ENCODE peak calls at places on chromosome 10, in eight cellular contexts. F is kidney epithelial cell, G is cardiac muscle cell, T is astrocyte of the spinal cord, L is GM23338, H is fibroblast of lung, M is ovary, X is A549. K is an unnamed sample.

GRCh38 chr10:80568306-80568705 is 30.6 kb downstream of the SH2D4B start:
- DNase-seq in F (no peak), G (no peak), T (no peak), L (no peak), H (no peak), M (no peak), X (no peak), K (no peak)

GRCh38 chr10:101043356-101043707 is 12.3 kb downstream of the SFXN3 start:
- DNase-seq in F (no peak), G (no peak), T (no peak), L (no peak), H (no peak), M (no peak), X (no peak), K (no peak)

GRCh38 chr10:89296227-89296648 is 5.6 kb upstream of the IFIT2 start:
- DNase-seq in F (no peak), G (peak; percentile 75), T (no peak), L (no peak), H (no peak), M (no peak), X (no peak), K (no peak)

GRCh38 chr10:392705-393037 is 257.4 kb downstream of the ZMYND11 start:
- DNase-seq in F (no peak), G (no peak), T (no peak), L (no peak), H (no peak), M (no peak), X (no peak), K (no peak)

GRCh38 chr10:3782099-3782455 is 2.9 kb downstream of the KLF6 start:
- DNase-seq in F (no peak), G (peak; percentile 81), T (no peak), L (no peak), H (no peak), M (no peak), X (no peak), K (no peak)

GRCh38 chr10:24857001-24857695 is 95.3 kb downstream of the PRTFDC1 start:
- DNase-seq in F (no peak), G (no peak), T (no peak), L (no peak), H (no peak), M (no peak), X (no peak), K (no peak)

GRCh38 chr10:1957057-1957456 is 219.7 kb upstream of the ADARB2 start:
- DNase-seq in F (no peak), G (no peak), T (no peak), L (no peak), H (no peak), M (no peak), X (no peak), K (no peak)

GRCh38 chr10:855079-855478 is 76.4 kb downstream of the LARP4B start:
- DNase-seq in F (no peak), G (no peak), T (no peak), L (no peak), H (peak; percentile 33), M (no peak), X (no peak), K (no peak)

GRCh38 chr10:98378722-98379121 is 36.3 kb downstream of the PYROXD2 start:
- DNase-seq in F (no peak), G (no peak), T (no peak), L (no peak), H (peak; percentile 65), M (no peak), X (no peak), K (no peak)

GRCh38 chr10:17729630-17730029 is 22.4 kb upstream of the TMEM236 start:
- DNase-seq in F (no peak), G (no peak), T (no peak), L (no peak), H (no peak), M (no peak), X (no peak), K (no peak)

GRCh38 chr10:98391065-98391464 is 23.9 kb downstream of the PYROXD2 start:
- DNase-seq in F (no peak), G (peak; percentile 42), T (no peak), L (no peak), H (no peak), M (no peak), X (no peak), K (no peak)

DNA sequence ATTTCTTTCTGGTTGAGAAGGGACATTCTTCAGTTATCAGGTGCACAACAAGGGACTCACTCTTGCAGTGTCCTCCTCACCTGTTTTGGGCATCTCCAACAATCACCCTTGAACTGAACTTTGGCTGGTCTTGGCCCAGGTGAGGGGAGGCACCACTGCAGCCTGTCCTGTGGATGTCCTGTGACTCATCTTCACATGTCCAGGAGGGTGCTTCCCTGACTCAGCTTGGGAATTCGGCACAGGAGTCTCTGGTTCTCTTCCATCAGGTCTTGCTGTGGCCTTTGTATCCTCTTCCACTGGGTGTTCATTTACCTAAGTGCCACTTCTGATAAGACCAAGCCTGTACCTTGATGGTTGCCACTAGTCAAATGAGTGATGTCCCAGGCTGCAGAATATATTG is 196.7 kb upstream of the MKI67 start:
- DNase-seq in F (no peak), G (no peak), T (no peak), L (no peak), H (no peak), M (no peak), X (no peak), K (no peak)
- TF ChIP-seq CTCF in F (no peak), G (no peak), T (no peak), L (no peak), H (no peak), M (no peak), X (no peak), K (no peak)

GRCh38 chr10:110571093-110571743 is 3.7 kb downstream of the SMC3 start:
- DNase-seq in F (no peak), G (no peak), T (no peak), L (no peak), H (no peak), M (no peak), X (no peak), K (no peak)
- TF ChIP-seq CTCF in F (no peak), G (no peak), T (no peak), L (no peak), H (no peak), M (no peak), X (no peak), K (no peak)

DNA sequence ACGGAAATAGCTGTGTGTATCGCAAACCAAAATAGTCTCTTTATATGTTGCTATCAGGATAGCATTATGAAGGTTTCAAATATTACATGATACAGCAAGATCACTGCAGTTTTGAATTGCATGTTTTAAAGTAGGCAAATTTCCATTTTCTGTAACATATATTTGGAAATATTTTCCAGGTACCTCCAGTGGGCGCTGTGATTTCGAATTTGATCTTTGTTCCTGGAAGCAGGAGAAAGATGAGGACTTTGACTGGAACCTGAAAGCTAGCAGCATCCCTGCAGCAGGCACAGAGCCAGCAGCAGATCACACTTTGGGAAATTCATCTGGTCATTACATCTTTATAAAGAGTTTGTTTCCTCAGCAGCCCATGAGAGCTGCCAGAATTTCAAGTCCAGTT is 299.0 kb downstream of the MALRD1 start:
- DNase-seq in F (no peak), G (peak; percentile 16), T (no peak), L (peak; percentile 65), H (no peak), M (no peak), X (no peak), K (no peak)
- TF ChIP-seq CTCF in F (peak; percentile 40), G (peak; percentile 36), T (peak; percentile 37), L (peak; percentile 59), H (no peak), M (no peak), X (no peak), K (peak; percentile 48)

DNA sequence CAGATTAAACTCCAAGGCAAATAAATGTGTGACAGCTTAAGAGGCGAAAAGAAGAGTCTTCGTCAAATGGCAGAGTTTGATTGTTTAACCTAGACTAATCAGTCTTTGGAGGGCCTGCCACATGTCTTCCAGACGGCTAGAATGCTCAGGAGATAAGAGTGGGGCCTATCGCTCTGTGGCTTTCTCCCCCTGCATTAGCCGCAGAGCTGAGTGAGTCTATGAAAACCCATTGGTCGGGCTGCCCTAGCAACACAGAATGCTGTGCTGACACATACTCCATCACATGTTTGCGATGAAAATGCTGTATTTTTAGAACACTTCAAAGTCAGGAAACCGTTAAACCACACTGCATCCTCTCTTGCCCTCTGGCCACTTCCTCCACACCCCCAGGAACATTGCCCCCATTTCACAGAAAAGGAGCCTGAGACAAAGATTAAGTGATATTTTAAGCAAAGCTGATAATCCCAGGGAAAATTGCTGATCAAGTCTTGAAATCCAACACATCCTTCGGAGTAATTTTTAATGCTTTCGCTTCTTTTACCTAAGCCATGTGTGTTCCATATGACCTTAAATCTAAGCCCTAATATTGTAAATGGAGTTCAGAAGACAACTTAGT is 161.0 kb downstream of the CELF2 start:
- DNase-seq in F (no peak), G (peak; percentile 70), T (peak; percentile 69), L (no peak), H (peak; percentile 90), M (no peak), X (no peak), K (no peak)
- TF ChIP-seq CTCF in F (no peak), G (no peak), T (no peak), L (no peak), H (no peak), M (no peak), X (no peak), K (no peak)

DNA sequence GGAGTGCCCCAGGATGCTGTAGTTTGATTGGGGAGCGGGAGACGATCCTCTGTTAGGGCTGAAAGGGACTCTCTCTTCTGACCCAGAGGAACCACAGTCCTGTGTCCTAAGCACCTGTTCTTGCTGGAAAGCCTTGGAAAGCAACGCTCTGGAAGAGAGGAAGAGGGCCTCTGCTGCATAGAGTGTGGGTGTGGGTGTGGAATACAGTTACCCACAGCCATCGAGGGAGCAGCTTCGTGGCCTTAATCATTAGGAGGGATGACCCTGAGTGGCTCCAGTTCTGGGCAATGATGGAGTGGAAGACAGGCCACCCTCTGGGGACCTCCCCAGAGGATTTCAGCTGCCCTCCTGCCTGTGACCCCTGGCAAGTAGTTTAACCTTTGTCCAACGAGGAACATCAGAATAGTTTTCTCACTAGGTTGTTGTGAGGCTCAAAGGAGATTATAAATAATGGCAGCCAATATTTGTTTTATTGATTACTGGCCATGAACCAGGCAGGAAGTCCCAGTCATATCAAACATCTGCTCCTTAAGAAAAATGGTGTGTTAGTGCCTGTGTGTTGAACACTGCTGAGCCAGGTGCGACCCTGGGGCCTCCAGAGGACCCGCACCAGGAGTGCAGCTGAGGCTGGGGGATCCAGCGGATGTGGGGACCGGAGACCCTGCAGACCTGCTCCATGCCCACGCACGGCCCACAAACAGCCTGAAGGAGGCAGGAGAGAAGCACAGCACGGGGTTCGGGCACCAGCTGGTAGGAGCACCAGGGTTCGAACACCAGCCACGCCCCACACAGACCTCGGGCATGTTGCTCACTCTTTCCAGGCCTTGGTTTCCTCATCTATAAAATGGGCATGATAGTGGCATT is 35.6 kb downstream of the FAM241B start:
- DNase-seq in F (no peak), G (no peak), T (no peak), L (no peak), H (no peak), M (no peak), X (no peak), K (no peak)
- TF ChIP-seq CTCF in F (no peak), G (no peak), T (no peak), L (peak; percentile 37), H (no peak), M (no peak), X (no peak), K (peak; percentile 7)

GRCh38 chr10:123272171-123272570 is 118.0 kb downstream of the BUB3 start:
- DNase-seq in F (no peak), G (no peak), T (no peak), L (no peak), H (no peak), M (no peak), X (peak; percentile 9), K (no peak)
- TF ChIP-seq CTCF in F (no peak), G (peak; percentile 19), T (peak; percentile 25), L (peak; percentile 44), H (no peak), M (no peak), X (no peak), K (peak; percentile 20)

GRCh38 chr10:6406220-6407033 is 173.6 kb downstream of the PRKCQ start:
- DNase-seq in F (no peak), G (peak; percentile 65), T (peak; percentile 30), L (peak; percentile 41), H (peak; percentile 39), M (no peak), X (peak; percentile 64), K (no peak)
- TF ChIP-seq CTCF in F (peak; percentile 40), G (peak; percentile 46), T (peak; percentile 54), L (peak; percentile 49), H (peak; percentile 27), M (no peak), X (peak; percentile 74), K (peak; percentile 57)